ENCODE peak calls at places on chromosome 3, in four cellular contexts. One of them, this sample, is unnamed.

GRCh38 chr3:195715583-195716266 is 5.1 kb upstream of the MUC20 start:
- DNase-seq in tibial nerve: no peak
- DNase-seq in fibroblast of mammary gland: peak
- DNase-seq in GOT3: no peak
- DNase-seq in this sample: peak

GRCh38 chr3:42822828-42823227 is 13.6 kb downstream of the ACKR2 start:
- DNase-seq in fibroblast of mammary gland: no peak
- DNase-seq in GOT3: no peak
- DNase-seq in tibial nerve: no peak
- DNase-seq in this sample: peak

GRCh38 chr3:165507576-165507975 is 311.4 kb upstream of the SLITRK3 start:
- DNase-seq in fibroblast of mammary gland: no peak
- DNase-seq in GOT3: no peak
- DNase-seq in tibial nerve: no peak
- DNase-seq in this sample: no peak

GRCh38 chr3:30779686-30780287 is 114.7 kb downstream of the GADL1 start:
- DNase-seq in fibroblast of mammary gland: peak
- DNase-seq in tibial nerve: no peak
- DNase-seq in GOT3: no peak
- DNase-seq in this sample: peak

GRCh38 chr3:44079916-44080315 is 161.8 kb upstream of the TOPAZ1 start:
- DNase-seq in GOT3: no peak
- DNase-seq in tibial nerve: no peak
- DNase-seq in fibroblast of mammary gland: no peak
- DNase-seq in this sample: no peak

GRCh38 chr3:50654196-50654595 is 20.5 kb upstream of the DOCK3 start:
- DNase-seq in fibroblast of mammary gland: no peak
- DNase-seq in tibial nerve: no peak
- DNase-seq in GOT3: no peak
- DNase-seq in this sample: no peak

GRCh38 chr3:177460100-177460499 is 262.8 kb upstream of the TBL1XR1 start:
- DNase-seq in fibroblast of mammary gland: no peak
- DNase-seq in GOT3: no peak
- DNase-seq in tibial nerve: no peak
- DNase-seq in this sample: no peak

GRCh38 chr3:11661827-11662226 is 18.1 kb upstream of the VGLL4 start:
- DNase-seq in GOT3: no peak
- DNase-seq in tibial nerve: no peak
- DNase-seq in fibroblast of mammary gland: peak
- DNase-seq in this sample: peak

GRCh38 chr3:184822654-184823053 is 10.7 kb downstream of the VPS8 start:
- DNase-seq in tibial nerve: no peak
- DNase-seq in fibroblast of mammary gland: no peak
- DNase-seq in GOT3: no peak
- DNase-seq in this sample: peak

GRCh38 chr3:48465531-48466378 is 19.2 kb downstream of the ATRIP start:
- DNase-seq in fibroblast of mammary gland: peak
- DNase-seq in GOT3: peak
- DNase-seq in tibial nerve: peak
- DNase-seq in this sample: peak

GRCh38 chr3:14453841-14454630 is 51.6 kb downstream of the SLC6A6 start:
- DNase-seq in tibial nerve: no peak
- DNase-seq in fibroblast of mammary gland: no peak
- DNase-seq in GOT3: no peak
- DNase-seq in this sample: no peak

GRCh38 chr3:10628902-10629700 is 123.7 kb upstream of the ATP2B2 start:
- DNase-seq in GOT3: no peak
- DNase-seq in fibroblast of mammary gland: no peak
- DNase-seq in tibial nerve: no peak
- DNase-seq in this sample: no peak

GRCh38 chr3:16216373-16216935 is 42.0 kb downstream of the GALNT15 start:
- DNase-seq in tibial nerve: no peak
- DNase-seq in GOT3: no peak
- DNase-seq in fibroblast of mammary gland: no peak
- DNase-seq in this sample: no peak

GRCh38 chr3:49602877-49603411 is 48.7 kb downstream of the BSN start:
- DNase-seq in GOT3: no peak
- DNase-seq in tibial nerve: no peak
- DNase-seq in fibroblast of mammary gland: no peak
- DNase-seq in this sample: no peak

GRCh38 chr3:184345678-184346144 is 8.3 kb downstream of the FAM131A start:
- DNase-seq in tibial nerve: peak
- DNase-seq in fibroblast of mammary gland: peak
- DNase-seq in GOT3: peak
- DNase-seq in this sample: peak

GRCh38 chr3:11592460-11593298 is 51.0 kb downstream of the VGLL4 start:
- DNase-seq in GOT3: no peak
- DNase-seq in fibroblast of mammary gland: peak
- DNase-seq in tibial nerve: no peak
- DNase-seq in this sample: peak

GRCh38 chr3:138774529-138775253 is 60.0 kb downstream of the PIK3CB start:
- DNase-seq in GOT3: peak
- DNase-seq in tibial nerve: peak
- DNase-seq in fibroblast of mammary gland: peak
- DNase-seq in this sample: peak

GRCh38 chr3:146637871-146638270 is 32.7 kb upstream of the PLSCR5 start:
- DNase-seq in fibroblast of mammary gland: no peak
- DNase-seq in GOT3: no peak
- DNase-seq in tibial nerve: no peak
- DNase-seq in this sample: no peak